ENCODE peak calls at places on chromosome 16, in ten cellular contexts. G is stimulated activated CD8-positive, alpha-beta memory T cell treated with anti-CD3 and anti-CD28 coated beads, Interleukin-15, amount 100 ng/mL, for 1 hour; K is bronchial epithelial cell; R is HS-5; L is dorsolateral prefrontal cortex; V is nephron progenitor cell; U is NCI-H2171; D is neuronal stem cell; C is ELF-1; S is T-helper 2 cell. O is an unnamed sample.

GRCh38 chr16:2482181-2483107 is 7.5 kb downstream of the TBC1D24 start:
- DNase-seq in R (no peak), S (no peak), C (no peak), U (no peak), K (no peak), G (no peak), D (no peak), L (no peak), V (no peak), O (no peak)

GRCh38 chr16:67399749-67400704 is 6.7 kb upstream of the TPPP3 start:
- DNase-seq in L (no peak), S (no peak), R (no peak), D (no peak), G (no peak), U (peak), K (no peak), C (no peak), V (no peak), O (no peak)

GRCh38 chr16:69188716-69189115 is 1.8 kb downstream of the SNTB2 start:
- DNase-seq in L (no peak), K (peak), D (no peak), V (no peak), U (no peak), C (peak), S (no peak), G (no peak), R (no peak), O (no peak)

GRCh38 chr16:66154801-66155200 is 211.7 kb upstream of the CDH5 start:
- DNase-seq in L (no peak), U (no peak), D (no peak), V (no peak), G (no peak), K (no peak), R (no peak), C (no peak), S (no peak), O (no peak)

GRCh38 chr16:82368041-82368440 is 198.0 kb upstream of the MPHOSPH6 start:
- DNase-seq in L (peak), C (peak), G (no peak), R (no peak), D (no peak), V (peak), S (peak), U (peak), K (peak), O (no peak)

GRCh38 chr16:20944861-20945390 is 44.4 kb downstream of the LYRM1 start:
- DNase-seq in L (no peak), U (no peak), C (peak), D (no peak), K (peak), S (peak), G (no peak), R (no peak), V (no peak), O (no peak)

GRCh38 chr16:78177927-78178326 is 78.5 kb downstream of the WWOX start:
- DNase-seq in L (no peak), G (no peak), D (no peak), U (no peak), S (no peak), R (no peak), K (no peak), V (no peak), C (peak), O (peak)

GRCh38 chr16:2388875-2389433 is 40.3 kb upstream of the CCNF start:
- DNase-seq in L (no peak), K (peak), R (no peak), U (no peak), V (no peak), G (no peak), C (no peak), S (no peak), D (no peak), O (no peak)

GRCh38 chr16:71297252-71297651 is 8.1 kb upstream of the CMTR2 start:
- DNase-seq in R (no peak), V (no peak), D (no peak), K (no peak), G (no peak), C (no peak), S (no peak), U (no peak), L (no peak), O (no peak)

GRCh38 chr16:66604376-66605176 is at the start of gene CMTM3:
- DNase-seq in U (peak), K (no peak), S (peak), C (peak), V (peak), G (peak), R (no peak), L (no peak), D (peak), O (peak)

GRCh38 chr16:73584157-73584556 is 536.2 kb upstream of the ZFHX3 start:
- DNase-seq in S (no peak), C (no peak), V (no peak), K (no peak), D (no peak), L (no peak), G (no peak), U (no peak), R (no peak), O (no peak)

GRCh38 chr16:73279451-73279850 is 231.5 kb upstream of the ZFHX3 start:
- DNase-seq in R (no peak), K (no peak), V (no peak), G (no peak), U (no peak), C (no peak), D (no peak), S (no peak), L (no peak), O (no peak)

GRCh38 chr16:83952587-83952939 is 477 bp upstream of the OSGIN1 start:
- DNase-seq in G (no peak), S (no peak), C (no peak), V (no peak), L (no peak), D (no peak), R (no peak), U (no peak), K (peak), O (no peak)

GRCh38 chr16:65068151-65068740 is 53.6 kb downstream of the CDH11 start:
- DNase-seq in L (no peak), S (no peak), C (no peak), G (no peak), V (no peak), U (no peak), D (no peak), K (peak), R (no peak), O (no peak)

GRCh38 chr16:83901101-83901500 is 2.2 kb downstream of the MLYCD start:
- DNase-seq in G (no peak), D (no peak), V (no peak), K (peak), L (no peak), R (no peak), U (no peak), S (no peak), C (no peak), O (no peak)

GRCh38 chr16:53654946-53655345 is 48.7 kb downstream of the RPGRIP1L start:
- DNase-seq in L (no peak), G (no peak), D (no peak), S (no peak), K (no peak), C (no peak), U (no peak), V (no peak), R (no peak), O (no peak)

GRCh38 chr16:87490091-87490798 is 2.6 kb downstream of the ZCCHC14 start:
- DNase-seq in L (no peak), S (peak), R (no peak), V (no peak), C (peak), K (no peak), D (no peak), G (no peak), U (no peak), O (no peak)

O was measured in Kasumi-1.